ENCODE peak calls at places on chromosome 15, in nine cellular contexts. E is NCI-H774, I is IMR-90, N is DMS53, O is psoas muscle, J is type B pancreatic cell, D is BJ, T is ELF-1, Z is stromal cell of bone marrow. P is an unnamed sample.

GRCh38 chr15:62068071-62068786 is 1.5 kb downstream of the C2CD4A start:
- DNase-seq in E (peak), I (no peak), N (peak), O (peak), J (no peak), D (no peak), T (peak), Z (no peak), P (peak)

GRCh38 chr15:91867581-91868026 is 14.1 kb downstream of the SLCO3A1 start:
- DNase-seq in E (no peak), I (peak), N (no peak), O (peak), J (no peak), D (peak), T (peak), Z (peak), P (peak)

GRCh38 chr15:25727116-25727515 is 136.0 kb downstream of the ATP10A start:
- DNase-seq in E (no peak), I (no peak), N (no peak), O (no peak), J (peak), D (no peak), T (no peak), Z (no peak), P (no peak)

GRCh38 chr15:99347609-99348008 is 96.3 kb downstream of the LRRC28 start:
- DNase-seq in E (no peak), I (peak), N (no peak), O (no peak), J (no peak), D (no peak), T (no peak), Z (no peak), P (no peak)

GRCh38 chr15:51775967-51776816 is 24.8 kb downstream of the TMOD2 start:
- DNase-seq in E (peak), I (peak), N (peak), O (no peak), J (no peak), D (no peak), T (peak), Z (no peak), P (peak)

GRCh38 chr15:92333709-92334108 is 60.0 kb upstream of the ST8SIA2 start:
- DNase-seq in E (no peak), I (no peak), N (no peak), O (no peak), J (no peak), D (no peak), T (no peak), Z (no peak), P (no peak)

GRCh38 chr15:70976856-70977255 is 84.2 kb downstream of the LRRC49 start:
- DNase-seq in E (no peak), I (peak), N (no peak), O (no peak), J (no peak), D (peak), T (no peak), Z (no peak), P (no peak)

GRCh38 chr15:73346735-73347312 is 21.9 kb downstream of the HCN4 start:
- DNase-seq in E (no peak), I (peak), N (peak), O (peak), J (peak), D (no peak), T (peak), Z (no peak), P (peak)

P was measured in endodermal cell.